ENCODE peak calls at places on chromosomes 2 and 18, in ten cellular contexts. I, X, A, R, G, H, V, E, Q and U are unnamed samples.

GRCh38 chr2:196696423-196697073 is 57.0 kb downstream of the CCDC150 start:
- DNase-seq in I (no peak), X (no peak), A (no peak), R (no peak), G (no peak), H (no peak), V (no peak), E (peak), Q (no peak), U (no peak)

GRCh38 chr2:12032421-12032820 is 286.0 kb downstream of the LPIN1 start:
- DNase-seq in I (no peak), X (no peak), A (no peak), R (no peak), G (no peak), H (no peak), V (no peak), E (no peak), Q (no peak), U (peak)

GRCh38 chr2:112910865-112911264 is at the start of gene IL37:
- DNase-seq in I (no peak), X (no peak), A (no peak), R (no peak), G (no peak), H (no peak), V (no peak), E (no peak), Q (no peak), U (no peak)

GRCh38 chr18:79791141-79791972 is 6.4 kb upstream of the KCNG2 start:
- DNase-seq in I (no peak), X (no peak), A (no peak), R (no peak), G (no peak), H (no peak), V (no peak), E (peak), Q (no peak), U (no peak)

GRCh38 chr2:231450548-231450989 is 13.7 kb downstream of the NCL start:
- DNase-seq in I (no peak), X (no peak), A (no peak), R (no peak), G (no peak), H (no peak), V (no peak), E (no peak), Q (no peak), U (no peak)

GRCh38 chr2:16211341-16211740 is 271.0 kb downstream of the MYCN start:
- DNase-seq in I (no peak), X (no peak), A (no peak), R (no peak), G (no peak), H (no peak), V (no peak), E (no peak), Q (no peak), U (no peak)

GRCh38 chr2:217045725-217046475 is 186.0 kb upstream of the TNP1 start:
- DNase-seq in I (no peak), X (no peak), A (no peak), R (no peak), G (no peak), H (peak), V (no peak), E (no peak), Q (no peak), U (no peak)

GRCh38 chr2:72340665-72341064 is 193.0 kb upstream of the CYP26B1 start:
- DNase-seq in I (no peak), X (no peak), A (no peak), R (no peak), G (no peak), H (no peak), V (no peak), E (no peak), Q (no peak), U (no peak)

GRCh38 chr2:80496770-80497169 is 192.2 kb upstream of the LRRTM1 start:
- DNase-seq in I (no peak), X (no peak), A (no peak), R (no peak), G (no peak), H (no peak), V (no peak), E (no peak), Q (no peak), U (no peak)

GRCh38 chr2:227228061-227228667 is 63.7 kb downstream of the COL4A3 start:
- DNase-seq in I (no peak), X (no peak), A (no peak), R (no peak), G (no peak), H (peak), V (peak), E (peak), Q (no peak), U (no peak)

GRCh38 chr18:26981373-26982082 is 116.0 kb upstream of the AQP4 start:
- DNase-seq in I (no peak), X (no peak), A (no peak), R (peak), G (no peak), H (no peak), V (no peak), E (no peak), Q (no peak), U (no peak)

GRCh38 chr2:205612661-205613060 is 69.6 kb upstream of the NRP2 start:
- DNase-seq in I (no peak), X (no peak), A (peak), R (no peak), G (peak), H (no peak), V (no peak), E (no peak), Q (no peak), U (no peak)

GRCh38 chr2:232815569-232815968 is 39.2 kb upstream of the KCNJ13 start:
- DNase-seq in I (no peak), X (no peak), A (no peak), R (no peak), G (no peak), H (no peak), V (no peak), E (no peak), Q (no peak), U (no peak)

GRCh38 chr2:1808921-1809551 is 64.7 kb upstream of the PXDN start:
- DNase-seq in I (no peak), X (no peak), A (no peak), R (no peak), G (no peak), H (peak), V (no peak), E (no peak), Q (no peak), U (no peak)

GRCh38 chr2:181573140-181573736 is 83.7 kb downstream of the CERKL start:
- DNase-seq in I (no peak), X (no peak), A (no peak), R (no peak), G (no peak), H (no peak), V (no peak), E (peak), Q (no peak), U (no peak)

GRCh38 chr2:209773377-209773776 is 1.7 kb downstream of the UNC80 start:
- DNase-seq in I (no peak), X (no peak), A (no peak), R (no peak), G (no peak), H (no peak), V (no peak), E (no peak), Q (no peak), U (no peak)

GRCh38 chr18:57533399-57533884 is 53.1 kb downstream of the FECH start:
- DNase-seq in I (no peak), X (no peak), A (no peak), R (peak), G (no peak), H (peak), V (no peak), E (no peak), Q (no peak), U (no peak)

GRCh38 chr2:95041060-95041823 is 15.7 kb downstream of the MAL start:
- DNase-seq in I (no peak), X (no peak), A (no peak), R (no peak), G (no peak), H (peak), V (no peak), E (no peak), Q (no peak), U (no peak)

GRCh38 chr2:167924556-167924955 is 322.8 kb downstream of the STK39 start:
- DNase-seq in I (no peak), X (no peak), A (no peak), R (no peak), G (no peak), H (no peak), V (no peak), E (no peak), Q (no peak), U (no peak)

GRCh38 chr2:45567974-45568789 is 42.9 kb downstream of the SRBD1 start:
- DNase-seq in I (no peak), X (peak), A (no peak), R (no peak), G (no peak), H (no peak), V (no peak), E (no peak), Q (peak), U (peak)

GRCh38 chr18:35143615-35144596 is 96.9 kb upstream of the ZNF397 start:
- DNase-seq in I (no peak), X (peak), A (no peak), R (peak), G (peak), H (peak), V (peak), E (peak), Q (no peak), U (peak)

GRCh38 chr2:242030226-242030575 is 160.7 kb downstream of the RTP5 start:
- DNase-seq in I (no peak), X (no peak), A (no peak), R (no peak), G (no peak), H (no peak), V (no peak), E (no peak), Q (no peak), U (no peak)

GRCh38 chr2:230849633-230850357 is 14.9 kb upstream of the ITM2C start:
- DNase-seq in I (peak), X (peak), A (peak), R (peak), G (peak), H (no peak), V (no peak), E (peak), Q (no peak), U (peak)